ENCODE peak calls at places on chromosomes 2 and 18, in ten cellular contexts. One of them, this sample, is unnamed.

GRCh38 chr2:211417544-211417943 is 861.1 kb downstream of the CPS1 start:
- DNase-seq in upper lobe of left lung: no peak
- DNase-seq in IMR-90: no peak
- DNase-seq in body of pancreas: no peak
- DNase-seq in ovary: no peak
- DNase-seq in A549: no peak
- DNase-seq in heart left ventricle: no peak
- DNase-seq in uterus: no peak
- DNase-seq in spleen: no peak
- DNase-seq in right lobe of liver: no peak
- DNase-seq in this sample: no peak

GRCh38 chr2:191078165-191078867 is 64.3 kb upstream of the STAT1 start:
- DNase-seq in upper lobe of left lung: no peak
- DNase-seq in IMR-90: no peak
- DNase-seq in body of pancreas: no peak
- DNase-seq in ovary: no peak
- DNase-seq in A549: no peak
- DNase-seq in heart left ventricle: no peak
- DNase-seq in uterus: no peak
- DNase-seq in spleen: no peak
- DNase-seq in right lobe of liver: no peak
- DNase-seq in this sample: no peak

GRCh38 chr2:120454993-120455789 is 109.3 kb downstream of the INHBB start:
- DNase-seq in upper lobe of left lung: no peak
- DNase-seq in IMR-90: peak
- DNase-seq in body of pancreas: no peak
- DNase-seq in ovary: no peak
- DNase-seq in A549: no peak
- DNase-seq in heart left ventricle: no peak
- DNase-seq in uterus: no peak
- DNase-seq in spleen: no peak
- DNase-seq in right lobe of liver: no peak
- DNase-seq in this sample: no peak

GRCh38 chr2:226121339-226121738 is 678.3 kb downstream of the IRS1 start:
- DNase-seq in upper lobe of left lung: no peak
- DNase-seq in IMR-90: peak
- DNase-seq in body of pancreas: no peak
- DNase-seq in ovary: no peak
- DNase-seq in A549: no peak
- DNase-seq in heart left ventricle: no peak
- DNase-seq in uterus: no peak
- DNase-seq in spleen: no peak
- DNase-seq in right lobe of liver: no peak
- DNase-seq in this sample: no peak

GRCh38 chr2:226673314-226673723 is 126.3 kb downstream of the IRS1 start:
- DNase-seq in upper lobe of left lung: no peak
- DNase-seq in IMR-90: peak
- DNase-seq in body of pancreas: no peak
- DNase-seq in ovary: no peak
- DNase-seq in A549: peak
- DNase-seq in heart left ventricle: no peak
- DNase-seq in uterus: peak
- DNase-seq in spleen: no peak
- DNase-seq in right lobe of liver: no peak
- DNase-seq in this sample: no peak

GRCh38 chr2:12318427-12319057 is 398.2 kb upstream of the TRIB2 start:
- DNase-seq in upper lobe of left lung: no peak
- DNase-seq in IMR-90: peak
- DNase-seq in body of pancreas: no peak
- DNase-seq in ovary: no peak
- DNase-seq in A549: no peak
- DNase-seq in heart left ventricle: no peak
- DNase-seq in uterus: peak
- DNase-seq in spleen: no peak
- DNase-seq in right lobe of liver: no peak
- DNase-seq in this sample: no peak

GRCh38 chr2:224971214-224971613 is 71.1 kb downstream of the DOCK10 start:
- DNase-seq in upper lobe of left lung: no peak
- DNase-seq in IMR-90: no peak
- DNase-seq in body of pancreas: no peak
- DNase-seq in ovary: no peak
- DNase-seq in A549: no peak
- DNase-seq in heart left ventricle: no peak
- DNase-seq in uterus: no peak
- DNase-seq in spleen: no peak
- DNase-seq in right lobe of liver: no peak
- DNase-seq in this sample: no peak

GRCh38 chr2:237055386-237056095 is 30.1 kb upstream of the COPS8 start:
- DNase-seq in upper lobe of left lung: no peak
- DNase-seq in IMR-90: no peak
- DNase-seq in body of pancreas: no peak
- DNase-seq in ovary: no peak
- DNase-seq in A549: no peak
- DNase-seq in heart left ventricle: no peak
- DNase-seq in uterus: no peak
- DNase-seq in spleen: no peak
- DNase-seq in right lobe of liver: no peak
- DNase-seq in this sample: no peak

GRCh38 chr2:85914916-85915315 is 26.1 kb upstream of the ST3GAL5 start:
- DNase-seq in upper lobe of left lung: no peak
- DNase-seq in IMR-90: no peak
- DNase-seq in body of pancreas: no peak
- DNase-seq in ovary: no peak
- DNase-seq in A549: no peak
- DNase-seq in heart left ventricle: no peak
- DNase-seq in uterus: no peak
- DNase-seq in spleen: no peak
- DNase-seq in right lobe of liver: no peak
- DNase-seq in this sample: no peak

GRCh38 chr2:200677721-200678532 is 92.1 kb downstream of the AOX1 start:
- DNase-seq in upper lobe of left lung: no peak
- DNase-seq in IMR-90: peak
- DNase-seq in body of pancreas: no peak
- DNase-seq in ovary: peak
- DNase-seq in A549: peak
- DNase-seq in heart left ventricle: no peak
- DNase-seq in uterus: no peak
- DNase-seq in spleen: no peak
- DNase-seq in right lobe of liver: no peak
- DNase-seq in this sample: no peak

GRCh38 chr2:85308951-85309555 is 18.7 kb downstream of the TGOLN2 start:
- DNase-seq in upper lobe of left lung: peak
- DNase-seq in IMR-90: peak
- DNase-seq in body of pancreas: peak
- DNase-seq in ovary: peak
- DNase-seq in A549: no peak
- DNase-seq in heart left ventricle: peak
- DNase-seq in uterus: peak
- DNase-seq in spleen: peak
- DNase-seq in right lobe of liver: peak
- DNase-seq in this sample: no peak

GRCh38 chr2:9778012-9778411 is 65.3 kb upstream of the TAF1B start:
- DNase-seq in upper lobe of left lung: no peak
- DNase-seq in IMR-90: no peak
- DNase-seq in body of pancreas: no peak
- DNase-seq in ovary: no peak
- DNase-seq in A549: peak
- DNase-seq in heart left ventricle: peak
- DNase-seq in uterus: no peak
- DNase-seq in spleen: peak
- DNase-seq in right lobe of liver: no peak
- DNase-seq in this sample: no peak

GRCh38 chr18:48139427-48140347 is 209.2 kb upstream of the SMAD2 start:
- DNase-seq in upper lobe of left lung: peak
- DNase-seq in IMR-90: no peak
- DNase-seq in body of pancreas: peak
- DNase-seq in ovary: peak
- DNase-seq in A549: no peak
- DNase-seq in heart left ventricle: peak
- DNase-seq in uterus: no peak
- DNase-seq in spleen: peak
- DNase-seq in right lobe of liver: no peak
- DNase-seq in this sample: peak

GRCh38 chr2:135471106-135471505 is 59.9 kb downstream of the ZRANB3 start:
- DNase-seq in upper lobe of left lung: no peak
- DNase-seq in IMR-90: no peak
- DNase-seq in body of pancreas: no peak
- DNase-seq in ovary: no peak
- DNase-seq in A549: no peak
- DNase-seq in heart left ventricle: no peak
- DNase-seq in uterus: no peak
- DNase-seq in spleen: no peak
- DNase-seq in right lobe of liver: no peak
- DNase-seq in this sample: no peak

GRCh38 chr2:77210725-77211124 is 311.5 kb downstream of the LRRTM4 start:
- DNase-seq in upper lobe of left lung: no peak
- DNase-seq in IMR-90: no peak
- DNase-seq in body of pancreas: peak
- DNase-seq in ovary: no peak
- DNase-seq in A549: no peak
- DNase-seq in heart left ventricle: no peak
- DNase-seq in uterus: no peak
- DNase-seq in spleen: no peak
- DNase-seq in right lobe of liver: no peak
- DNase-seq in this sample: no peak

GRCh38 chr2:17296676-17297075 is 221.6 kb downstream of the RAD51AP2 start:
- DNase-seq in upper lobe of left lung: no peak
- DNase-seq in IMR-90: no peak
- DNase-seq in body of pancreas: no peak
- DNase-seq in ovary: no peak
- DNase-seq in A549: no peak
- DNase-seq in heart left ventricle: no peak
- DNase-seq in uterus: no peak
- DNase-seq in spleen: no peak
- DNase-seq in right lobe of liver: no peak
- DNase-seq in this sample: no peak

GRCh38 chr2:60359569-60359968 is 193.9 kb downstream of the BCL11A start:
- DNase-seq in upper lobe of left lung: no peak
- DNase-seq in IMR-90: no peak
- DNase-seq in body of pancreas: no peak
- DNase-seq in ovary: no peak
- DNase-seq in A549: no peak
- DNase-seq in heart left ventricle: no peak
- DNase-seq in uterus: no peak
- DNase-seq in spleen: no peak
- DNase-seq in right lobe of liver: no peak
- DNase-seq in this sample: no peak

GRCh38 chr2:192124576-192124975 is 70.2 kb downstream of the TMEFF2 start:
- DNase-seq in upper lobe of left lung: no peak
- DNase-seq in IMR-90: no peak
- DNase-seq in body of pancreas: no peak
- DNase-seq in ovary: no peak
- DNase-seq in A549: no peak
- DNase-seq in heart left ventricle: no peak
- DNase-seq in uterus: no peak
- DNase-seq in spleen: no peak
- DNase-seq in right lobe of liver: no peak
- DNase-seq in this sample: no peak

GRCh38 chr2:238256111-238256510 is 16.3 kb upstream of the HES6 start:
- DNase-seq in upper lobe of left lung: no peak
- DNase-seq in IMR-90: no peak
- DNase-seq in body of pancreas: no peak
- DNase-seq in ovary: no peak
- DNase-seq in A549: no peak
- DNase-seq in heart left ventricle: no peak
- DNase-seq in uterus: no peak
- DNase-seq in spleen: peak
- DNase-seq in right lobe of liver: peak
- DNase-seq in this sample: no peak
- TF ChIP-seq POLR2A in upper lobe of left lung: no peak
- TF ChIP-seq POLR2A in IMR-90: no peak
- TF ChIP-seq POLR2A in body of pancreas: no peak
- TF ChIP-seq POLR2A in ovary: no peak
- TF ChIP-seq POLR2A in A549: no peak
- TF ChIP-seq POLR2A in heart left ventricle: no peak
- TF ChIP-seq POLR2A in uterus: no peak
- TF ChIP-seq POLR2A in spleen: no peak
- TF ChIP-seq POLR2A in right lobe of liver: no peak
- TF ChIP-seq POLR2A in this sample: no peak

GRCh38 chr18:24189664-24190346 is 50.9 kb downstream of the CABYR start:
- DNase-seq in upper lobe of left lung: no peak
- DNase-seq in IMR-90: no peak
- DNase-seq in body of pancreas: no peak
- DNase-seq in ovary: no peak
- DNase-seq in A549: no peak
- DNase-seq in heart left ventricle: no peak
- DNase-seq in uterus: no peak
- DNase-seq in spleen: no peak
- DNase-seq in right lobe of liver: no peak
- DNase-seq in this sample: no peak
- H3K4me3 ChIP-seq in upper lobe of left lung: no peak
- H3K4me3 ChIP-seq in IMR-90: no peak
- H3K4me3 ChIP-seq in body of pancreas: no peak
- H3K4me3 ChIP-seq in ovary: no peak
- H3K4me3 ChIP-seq in A549: no peak
- H3K4me3 ChIP-seq in heart left ventricle: no peak
- H3K4me3 ChIP-seq in uterus: no peak
- H3K4me3 ChIP-seq in spleen: no peak
- H3K4me3 ChIP-seq in right lobe of liver: no peak
- H3K4me3 ChIP-seq in this sample: no peak

GRCh38 chr2:19545507-19545906 is 187.1 kb upstream of the OSR1 start:
- DNase-seq in upper lobe of left lung: no peak
- DNase-seq in IMR-90: no peak
- DNase-seq in body of pancreas: no peak
- DNase-seq in ovary: no peak
- DNase-seq in A549: peak
- DNase-seq in heart left ventricle: no peak
- DNase-seq in uterus: no peak
- DNase-seq in spleen: no peak
- DNase-seq in right lobe of liver: no peak
- DNase-seq in this sample: no peak
- TF ChIP-seq CTCF in upper lobe of left lung: no peak
- TF ChIP-seq CTCF in IMR-90: no peak
- TF ChIP-seq CTCF in body of pancreas: no peak
- TF ChIP-seq CTCF in ovary: no peak
- TF ChIP-seq CTCF in A549: no peak
- TF ChIP-seq CTCF in heart left ventricle: no peak
- TF ChIP-seq CTCF in uterus: no peak
- TF ChIP-seq CTCF in spleen: no peak
- TF ChIP-seq CTCF in right lobe of liver: no peak
- TF ChIP-seq CTCF in this sample: no peak

DNA sequence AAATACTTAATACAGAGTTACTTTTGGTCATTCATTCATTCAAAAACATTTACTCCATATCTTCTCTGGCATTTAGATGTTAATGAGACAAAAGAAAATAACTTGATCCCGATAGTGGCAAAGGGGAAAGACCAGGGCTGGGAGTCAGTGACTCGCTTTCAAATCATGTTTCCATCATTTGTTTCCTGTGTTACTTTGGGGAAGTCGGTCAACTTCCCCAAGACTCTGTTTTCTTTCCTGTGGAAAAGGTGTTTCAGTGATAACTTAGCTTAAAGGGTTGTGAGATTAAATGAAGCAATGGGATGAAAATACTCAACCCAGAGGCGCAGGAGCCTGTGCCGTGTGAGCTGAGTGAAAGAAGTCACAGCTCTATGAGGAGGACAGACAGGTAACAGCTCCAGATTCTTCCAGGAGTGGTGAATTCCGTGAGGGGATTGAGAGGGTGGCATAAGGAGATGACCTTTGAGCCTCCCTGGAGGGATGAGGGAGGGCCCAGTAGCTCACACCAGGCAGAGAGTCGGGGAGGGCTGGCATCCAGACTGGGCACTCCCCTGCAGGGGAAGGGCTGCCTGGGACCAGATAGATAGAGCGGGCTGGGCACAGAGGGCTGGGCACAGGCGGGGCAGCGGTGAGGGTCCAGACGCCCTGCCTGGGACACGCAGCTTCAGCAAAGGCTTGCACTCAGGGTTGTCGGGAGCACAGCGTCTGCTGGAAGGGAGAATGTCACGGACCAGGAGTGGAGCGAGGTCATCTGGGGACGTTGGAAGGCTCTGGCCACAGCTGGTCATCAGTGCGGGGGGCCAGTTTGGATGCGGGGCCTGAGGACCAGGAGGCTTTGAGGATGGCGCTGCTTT is 70.1 kb downstream of the TSHZ1 start:
- DNase-seq in upper lobe of left lung: peak
- DNase-seq in IMR-90: peak
- DNase-seq in body of pancreas: no peak
- DNase-seq in ovary: no peak
- DNase-seq in A549: no peak
- DNase-seq in heart left ventricle: no peak
- DNase-seq in uterus: no peak
- DNase-seq in spleen: no peak
- DNase-seq in right lobe of liver: no peak
- DNase-seq in this sample: no peak
- TF ChIP-seq POLR2A in upper lobe of left lung: no peak
- TF ChIP-seq POLR2A in IMR-90: no peak
- TF ChIP-seq POLR2A in body of pancreas: no peak
- TF ChIP-seq POLR2A in ovary: no peak
- TF ChIP-seq POLR2A in A549: no peak
- TF ChIP-seq POLR2A in heart left ventricle: no peak
- TF ChIP-seq POLR2A in uterus: no peak
- TF ChIP-seq POLR2A in spleen: no peak
- TF ChIP-seq POLR2A in right lobe of liver: no peak
- TF ChIP-seq POLR2A in this sample: no peak

This sample was measured in lower leg skin.